ENCODE peak calls at places on chromosomes 6 and 20, in nine cellular contexts. One of them, this sample, is unnamed.

GRCh38 chr6:56842602-56843475 is 112.1 kb upstream of the BEND6 start:
- DNase-seq in AG04450: no peak
- DNase-seq in A549: peak; percentile 34
- DNase-seq in H9: peak; percentile 57
- DNase-seq in foreskin fibroblast: peak; percentile 67
- DNase-seq in dorsolateral prefrontal cortex: no peak
- DNase-seq in CD8-positive, alpha-beta T cell: no peak
- DNase-seq in GM20000: peak; percentile 53
- DNase-seq in AG09309: no peak
- DNase-seq in this sample: no peak

GRCh38 chr6:35583893-35584688 is 71.4 kb upstream of the TULP1 start:
- DNase-seq in AG04450: peak; percentile 53
- DNase-seq in A549: peak; percentile 67
- DNase-seq in H9: peak; percentile 56
- DNase-seq in foreskin fibroblast: peak; percentile 86
- DNase-seq in dorsolateral prefrontal cortex: no peak
- DNase-seq in CD8-positive, alpha-beta T cell: peak; percentile 62
- DNase-seq in GM20000: peak; percentile 48
- DNase-seq in AG09309: peak; percentile 33
- DNase-seq in this sample: peak; percentile 49

GRCh38 chr6:152600022-152600421 is 37.1 kb downstream of the SYNE1 start:
- DNase-seq in AG04450: no peak
- DNase-seq in A549: no peak
- DNase-seq in H9: no peak
- DNase-seq in foreskin fibroblast: no peak
- DNase-seq in dorsolateral prefrontal cortex: no peak
- DNase-seq in CD8-positive, alpha-beta T cell: no peak
- DNase-seq in GM20000: no peak
- DNase-seq in AG09309: no peak
- DNase-seq in this sample: no peak

GRCh38 chr20:31967830-31968249 is at the start of gene XKR7:
- DNase-seq in AG04450: no peak
- DNase-seq in A549: no peak
- DNase-seq in H9: peak; percentile 72
- DNase-seq in foreskin fibroblast: no peak
- DNase-seq in dorsolateral prefrontal cortex: no peak
- DNase-seq in CD8-positive, alpha-beta T cell: no peak
- DNase-seq in GM20000: peak; percentile 36
- DNase-seq in AG09309: no peak
- DNase-seq in this sample: no peak

GRCh38 chr6:113858067-113858604 is 991 bp downstream of the MARCKS start:
- DNase-seq in AG04450: no peak
- DNase-seq in A549: peak; percentile 38
- DNase-seq in H9: peak; percentile 52
- DNase-seq in foreskin fibroblast: peak; percentile 66
- DNase-seq in dorsolateral prefrontal cortex: no peak
- DNase-seq in CD8-positive, alpha-beta T cell: no peak
- DNase-seq in GM20000: peak; percentile 50
- DNase-seq in AG09309: no peak
- DNase-seq in this sample: no peak

GRCh38 chr20:10492065-10492464 is 57.0 kb downstream of the SLX4IP start:
- DNase-seq in AG04450: no peak
- DNase-seq in A549: no peak
- DNase-seq in H9: no peak
- DNase-seq in foreskin fibroblast: peak; percentile 84
- DNase-seq in dorsolateral prefrontal cortex: no peak
- DNase-seq in CD8-positive, alpha-beta T cell: no peak
- DNase-seq in GM20000: no peak
- DNase-seq in AG09309: peak; percentile 46
- DNase-seq in this sample: no peak

GRCh38 chr6:35757461-35758123 is 18.8 kb upstream of the CLPSL2 start:
- DNase-seq in AG04450: no peak
- DNase-seq in A549: peak; percentile 57
- DNase-seq in H9: peak; percentile 80
- DNase-seq in foreskin fibroblast: peak; percentile 66
- DNase-seq in dorsolateral prefrontal cortex: no peak
- DNase-seq in CD8-positive, alpha-beta T cell: no peak
- DNase-seq in GM20000: peak; percentile 63
- DNase-seq in AG09309: no peak
- DNase-seq in this sample: no peak

GRCh38 chr6:127436578-127437110 is 22.5 kb downstream of the KIAA0408 start:
- DNase-seq in AG04450: no peak
- DNase-seq in A549: no peak
- DNase-seq in H9: no peak
- DNase-seq in foreskin fibroblast: no peak
- DNase-seq in dorsolateral prefrontal cortex: no peak
- DNase-seq in CD8-positive, alpha-beta T cell: no peak
- DNase-seq in GM20000: no peak
- DNase-seq in AG09309: no peak
- DNase-seq in this sample: no peak

GRCh38 chr6:34465551-34466241 is at the start of gene PACSIN1:
- DNase-seq in AG04450: no peak
- DNase-seq in A549: no peak
- DNase-seq in H9: peak; percentile 82
- DNase-seq in foreskin fibroblast: peak; percentile 22
- DNase-seq in dorsolateral prefrontal cortex: peak; percentile 73
- DNase-seq in CD8-positive, alpha-beta T cell: no peak
- DNase-seq in GM20000: peak; percentile 71
- DNase-seq in AG09309: no peak
- DNase-seq in this sample: no peak

GRCh38 chr6:15340775-15341174 is 94.9 kb downstream of the JARID2 start:
- DNase-seq in AG04450: no peak
- DNase-seq in A549: no peak
- DNase-seq in H9: no peak
- DNase-seq in foreskin fibroblast: no peak
- DNase-seq in dorsolateral prefrontal cortex: no peak
- DNase-seq in CD8-positive, alpha-beta T cell: no peak
- DNase-seq in GM20000: no peak
- DNase-seq in AG09309: no peak
- DNase-seq in this sample: no peak

GRCh38 chr20:20452254-20452676 is 84.4 kb downstream of the INSM1 start:
- DNase-seq in AG04450: peak; percentile 11
- DNase-seq in A549: no peak
- DNase-seq in H9: peak; percentile 85
- DNase-seq in foreskin fibroblast: peak; percentile 87
- DNase-seq in dorsolateral prefrontal cortex: peak; percentile 98
- DNase-seq in CD8-positive, alpha-beta T cell: peak; percentile 23
- DNase-seq in GM20000: peak; percentile 58
- DNase-seq in AG09309: peak; percentile 7
- DNase-seq in this sample: no peak

GRCh38 chr6:24494726-24495515 is at the start of gene ALDH5A1:
- DNase-seq in AG04450: no peak
- DNase-seq in A549: peak; percentile 70
- DNase-seq in H9: peak; percentile 73
- DNase-seq in foreskin fibroblast: peak; percentile 57
- DNase-seq in dorsolateral prefrontal cortex: peak; percentile 52
- DNase-seq in CD8-positive, alpha-beta T cell: peak; percentile 69
- DNase-seq in GM20000: peak; percentile 85
- DNase-seq in AG09309: no peak
- DNase-seq in this sample: no peak

GRCh38 chr20:1320902-1321653 is 7.9 kb downstream of the SDCBP2 start:
- DNase-seq in AG04450: no peak
- DNase-seq in A549: no peak
- DNase-seq in H9: no peak
- DNase-seq in foreskin fibroblast: no peak
- DNase-seq in dorsolateral prefrontal cortex: peak; percentile 17
- DNase-seq in CD8-positive, alpha-beta T cell: no peak
- DNase-seq in GM20000: no peak
- DNase-seq in AG09309: no peak
- DNase-seq in this sample: no peak

GRCh38 chr20:31440012-31440659 is at the start of gene DEFB123:
- DNase-seq in AG04450: no peak
- DNase-seq in A549: no peak
- DNase-seq in H9: no peak
- DNase-seq in foreskin fibroblast: no peak
- DNase-seq in dorsolateral prefrontal cortex: no peak
- DNase-seq in CD8-positive, alpha-beta T cell: no peak
- DNase-seq in GM20000: no peak
- DNase-seq in AG09309: no peak
- DNase-seq in this sample: no peak

GRCh38 chr20:61930776-61931475 is 134.8 kb downstream of the TAF4 start:
- DNase-seq in AG04450: no peak
- DNase-seq in A549: no peak
- DNase-seq in H9: no peak
- DNase-seq in foreskin fibroblast: no peak
- DNase-seq in dorsolateral prefrontal cortex: peak; percentile 37
- DNase-seq in CD8-positive, alpha-beta T cell: no peak
- DNase-seq in GM20000: no peak
- DNase-seq in AG09309: no peak
- DNase-seq in this sample: no peak

GRCh38 chr6:82397962-82398692 is 34.5 kb downstream of the TPBG start:
- DNase-seq in AG04450: no peak
- DNase-seq in A549: peak; percentile 25
- DNase-seq in H9: no peak
- DNase-seq in foreskin fibroblast: peak; percentile 76
- DNase-seq in dorsolateral prefrontal cortex: no peak
- DNase-seq in CD8-positive, alpha-beta T cell: no peak
- DNase-seq in GM20000: no peak
- DNase-seq in AG09309: no peak
- DNase-seq in this sample: no peak

GRCh38 chr6:27101824-27102223 is 145.7 kb upstream of the PRSS16 start:
- DNase-seq in AG04450: no peak
- DNase-seq in A549: no peak
- DNase-seq in H9: no peak
- DNase-seq in foreskin fibroblast: no peak
- DNase-seq in dorsolateral prefrontal cortex: no peak
- DNase-seq in CD8-positive, alpha-beta T cell: no peak
- DNase-seq in GM20000: no peak
- DNase-seq in AG09309: no peak
- DNase-seq in this sample: no peak

GRCh38 chr20:6735913-6736845 is 31.3 kb upstream of the BMP2 start:
- DNase-seq in AG04450: no peak
- DNase-seq in A549: no peak
- DNase-seq in H9: no peak
- DNase-seq in foreskin fibroblast: no peak
- DNase-seq in dorsolateral prefrontal cortex: peak; percentile 49
- DNase-seq in CD8-positive, alpha-beta T cell: no peak
- DNase-seq in GM20000: no peak
- DNase-seq in AG09309: no peak
- DNase-seq in this sample: no peak

GRCh38 chr6:167493961-167494697 is 169.2 kb downstream of the TTLL2 start:
- DNase-seq in AG04450: no peak
- DNase-seq in A549: no peak
- DNase-seq in H9: no peak
- DNase-seq in foreskin fibroblast: no peak
- DNase-seq in dorsolateral prefrontal cortex: peak; percentile 45
- DNase-seq in CD8-positive, alpha-beta T cell: no peak
- DNase-seq in GM20000: no peak
- DNase-seq in AG09309: no peak
- DNase-seq in this sample: no peak

GRCh38 chr6:143233563-143234285 is 173.0 kb downstream of the AIG1 start:
- DNase-seq in AG04450: no peak
- DNase-seq in A549: no peak
- DNase-seq in H9: no peak
- DNase-seq in foreskin fibroblast: peak; percentile 15
- DNase-seq in dorsolateral prefrontal cortex: no peak
- DNase-seq in CD8-positive, alpha-beta T cell: no peak
- DNase-seq in GM20000: no peak
- DNase-seq in AG09309: no peak
- DNase-seq in this sample: no peak

GRCh38 chr6:3015144-3015543 is 15.4 kb downstream of the NQO2 start:
- DNase-seq in AG04450: no peak
- DNase-seq in A549: no peak
- DNase-seq in H9: no peak
- DNase-seq in foreskin fibroblast: no peak
- DNase-seq in dorsolateral prefrontal cortex: no peak
- DNase-seq in CD8-positive, alpha-beta T cell: no peak
- DNase-seq in GM20000: no peak
- DNase-seq in AG09309: no peak
- DNase-seq in this sample: no peak

GRCh38 chr6:30411515-30412207 is 66.7 kb downstream of the RPP21 start:
- DNase-seq in AG04450: peak; percentile 4
- DNase-seq in A549: peak; percentile 51
- DNase-seq in H9: peak; percentile 88
- DNase-seq in foreskin fibroblast: peak; percentile 70
- DNase-seq in dorsolateral prefrontal cortex: no peak
- DNase-seq in CD8-positive, alpha-beta T cell: peak; percentile 48
- DNase-seq in GM20000: no peak
- DNase-seq in AG09309: peak; percentile 11
- DNase-seq in this sample: peak; percentile 1
- TF ChIP-seq CTCF in AG04450: peak; percentile 88
- TF ChIP-seq CTCF in A549: peak; percentile 55
- TF ChIP-seq CTCF in H9: peak; percentile 90
- TF ChIP-seq CTCF in foreskin fibroblast: peak; percentile 84
- TF ChIP-seq CTCF in dorsolateral prefrontal cortex: peak; percentile 44
- TF ChIP-seq CTCF in CD8-positive, alpha-beta T cell: peak; percentile 83
- TF ChIP-seq CTCF in GM20000: peak; percentile 89
- TF ChIP-seq CTCF in AG09309: peak; percentile 87
- TF ChIP-seq CTCF in this sample: peak; percentile 87

GRCh38 chr20:36273414-36274247 is 32.5 kb upstream of the DLGAP4 start:
- DNase-seq in AG04450: no peak
- DNase-seq in A549: peak; percentile 58
- DNase-seq in H9: no peak
- DNase-seq in foreskin fibroblast: peak; percentile 52
- DNase-seq in dorsolateral prefrontal cortex: no peak
- DNase-seq in CD8-positive, alpha-beta T cell: no peak
- DNase-seq in GM20000: peak; percentile 44
- DNase-seq in AG09309: no peak
- DNase-seq in this sample: no peak
- TF ChIP-seq CTCF in AG04450: peak; percentile 42
- TF ChIP-seq CTCF in A549: peak; percentile 56
- TF ChIP-seq CTCF in H9: peak; percentile 48
- TF ChIP-seq CTCF in foreskin fibroblast: peak; percentile 22
- TF ChIP-seq CTCF in dorsolateral prefrontal cortex: no peak
- TF ChIP-seq CTCF in CD8-positive, alpha-beta T cell: no peak
- TF ChIP-seq CTCF in GM20000: no peak
- TF ChIP-seq CTCF in AG09309: peak; percentile 43
- TF ChIP-seq CTCF in this sample: peak; percentile 40

GRCh38 chr6:79646006-79646405 is 14.9 kb downstream of the SH3BGRL2 start:
- DNase-seq in AG04450: no peak
- DNase-seq in A549: no peak
- DNase-seq in H9: peak; percentile 41
- DNase-seq in foreskin fibroblast: no peak
- DNase-seq in dorsolateral prefrontal cortex: no peak
- DNase-seq in CD8-positive, alpha-beta T cell: peak; percentile 14
- DNase-seq in GM20000: no peak
- DNase-seq in AG09309: no peak
- DNase-seq in this sample: no peak
- TF ChIP-seq CTCF in AG04450: no peak
- TF ChIP-seq CTCF in A549: no peak
- TF ChIP-seq CTCF in H9: peak; percentile 69
- TF ChIP-seq CTCF in foreskin fibroblast: no peak
- TF ChIP-seq CTCF in dorsolateral prefrontal cortex: no peak
- TF ChIP-seq CTCF in CD8-positive, alpha-beta T cell: peak; percentile 27
- TF ChIP-seq CTCF in GM20000: no peak
- TF ChIP-seq CTCF in AG09309: no peak
- TF ChIP-seq CTCF in this sample: no peak

DNA sequence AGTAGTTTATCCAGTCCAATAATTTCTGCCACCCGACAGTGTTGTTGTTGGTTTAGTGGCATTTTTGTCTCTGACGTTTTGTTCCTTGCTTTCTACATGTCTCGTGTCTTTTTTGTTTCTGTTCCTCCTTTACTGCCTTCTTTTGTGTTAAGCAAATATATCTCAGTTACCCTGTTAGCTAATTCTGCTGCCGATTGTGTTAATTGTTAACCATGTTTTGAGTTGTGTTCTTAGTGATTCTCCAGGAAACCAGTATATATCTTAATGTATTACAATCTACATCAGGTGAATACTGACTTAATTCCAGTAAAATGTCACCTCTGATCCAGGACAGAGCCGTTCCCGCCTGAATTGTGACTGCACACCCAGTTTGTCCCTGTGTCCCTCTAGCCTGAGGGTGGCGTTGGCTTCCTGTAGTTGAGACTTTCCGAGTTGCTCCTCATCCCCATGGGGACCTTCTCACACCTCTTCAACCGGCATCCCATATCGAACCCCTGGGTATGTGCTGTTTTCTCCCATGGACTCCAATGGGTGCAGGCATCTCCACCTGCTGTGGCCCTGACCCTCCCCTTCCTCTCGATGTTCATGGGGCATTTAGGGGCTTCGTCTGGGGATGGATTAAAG is 35.8 kb upstream of the BHLHE23 start:
- DNase-seq in AG04450: no peak
- DNase-seq in A549: no peak
- DNase-seq in H9: no peak
- DNase-seq in foreskin fibroblast: no peak
- DNase-seq in dorsolateral prefrontal cortex: peak; percentile 12
- DNase-seq in CD8-positive, alpha-beta T cell: no peak
- DNase-seq in GM20000: peak; percentile 84
- DNase-seq in AG09309: no peak
- DNase-seq in this sample: no peak
- TF ChIP-seq CTCF in AG04450: no peak
- TF ChIP-seq CTCF in A549: no peak
- TF ChIP-seq CTCF in H9: no peak
- TF ChIP-seq CTCF in foreskin fibroblast: no peak
- TF ChIP-seq CTCF in dorsolateral prefrontal cortex: no peak
- TF ChIP-seq CTCF in CD8-positive, alpha-beta T cell: no peak
- TF ChIP-seq CTCF in GM20000: no peak
- TF ChIP-seq CTCF in AG09309: no peak
- TF ChIP-seq CTCF in this sample: no peak